ENCODE peak calls at places on chromosome 1, in seven cellular contexts. R is sigmoid colon, S is AG04450, I is coronary artery, P is testis, G is K562, F is Karpas-422. U is an unnamed sample.

GRCh38 chr1:154420172-154420571 is 15.0 kb downstream of the IL6R start:
- DNase-seq in I (peak), S (no peak), F (no peak), P (peak), R (peak), G (no peak), U (peak)

GRCh38 chr1:220748091-220748934 is at the start of gene MTARC2:
- DNase-seq in R (peak), F (no peak), P (peak), S (peak), G (no peak), I (peak), U (peak)

GRCh38 chr1:231216515-231216914 is 24.5 kb upstream of the GNPAT start:
- DNase-seq in I (no peak), F (no peak), R (no peak), P (no peak), G (no peak), S (no peak), U (peak)

GRCh38 chr1:107276247-107276646 is 135.4 kb downstream of the NTNG1 start:
- DNase-seq in R (no peak), F (no peak), S (no peak), P (no peak), I (no peak), G (no peak), U (no peak)

GRCh38 chr1:97277891-97278662 is 556.5 kb downstream of the PTBP2 start:
- DNase-seq in R (no peak), F (no peak), I (no peak), P (no peak), S (no peak), G (no peak), U (no peak)

GRCh38 chr1:229300099-229300757 is 29.3 kb downstream of the RAB4A start:
- DNase-seq in S (no peak), I (no peak), F (no peak), R (no peak), G (no peak), P (no peak), U (no peak)

GRCh38 chr1:232822524-232822923 is 17.3 kb downstream of the MAP10 start:
- DNase-seq in R (no peak), G (no peak), F (no peak), S (no peak), P (no peak), I (no peak), U (no peak)

GRCh38 chr1:161749509-161750407 is at the start of gene DUSP12:
- DNase-seq in S (peak), F (peak), G (peak), R (peak), I (peak), P (peak), U (peak)

GRCh38 chr1:147379889-147380288 is 137.4 kb downstream of the CHD1L start:
- DNase-seq in I (no peak), S (no peak), P (no peak), G (peak), R (no peak), F (no peak), U (no peak)

GRCh38 chr1:206411321-206411720 is 59.0 kb upstream of the IKBKE start:
- DNase-seq in R (no peak), I (no peak), P (no peak), G (no peak), S (no peak), F (no peak), U (no peak)

GRCh38 chr1:113903496-113904291 is 905 bp downstream of the AP4B1 start:
- DNase-seq in S (no peak), P (no peak), I (no peak), R (no peak), G (peak), F (peak), U (no peak)

GRCh38 chr1:208829601-208830000 is 585.4 kb upstream of the PLXNA2 start:
- DNase-seq in P (no peak), R (no peak), F (no peak), S (no peak), G (no peak), I (no peak), U (no peak)
- H3K27ac ChIP-seq in P (no peak), R (no peak), F (no peak), S (no peak), G (no peak), I (no peak), U (no peak)

GRCh38 chr1:82565146-82565545 is 764.4 kb downstream of the ADGRL2 start:
- DNase-seq in R (no peak), I (no peak), S (no peak), G (no peak), P (no peak), F (no peak), U (peak)
- H3K27ac ChIP-seq in R (peak), I (no peak), S (no peak), G (no peak), P (no peak), F (no peak), U (no peak)

DNA sequence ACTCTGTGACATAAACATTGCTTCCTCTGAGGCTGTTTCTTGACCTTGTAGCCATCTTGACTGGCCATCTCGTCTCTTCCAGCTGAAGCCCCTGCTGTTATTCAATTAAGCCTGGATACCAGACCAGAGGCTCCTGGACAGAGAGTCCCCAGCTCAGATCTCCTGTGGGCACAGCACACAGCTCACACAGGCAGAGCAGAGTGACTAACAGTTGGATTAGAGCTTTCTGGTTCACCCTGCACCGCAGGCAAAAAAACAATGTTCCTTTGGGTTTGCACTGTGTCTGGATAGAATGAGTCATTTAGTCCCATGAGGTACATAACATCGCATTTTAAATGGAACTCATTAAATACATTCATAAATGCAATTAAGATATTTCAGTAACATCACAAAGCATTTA is 33.4 kb upstream of the USH2A start:
- DNase-seq in G (no peak), F (no peak), P (no peak), I (no peak), S (no peak), R (no peak), U (no peak)
- H3K27ac ChIP-seq in G (no peak), F (no peak), P (no peak), I (no peak), S (peak), R (no peak), U (no peak)

GRCh38 chr1:243500506-243500905 is 244.7 kb downstream of the SDCCAG8 start:
- DNase-seq in S (no peak), G (no peak), P (no peak), F (no peak), I (no peak), R (no peak), U (no peak)
- H3K27ac ChIP-seq in S (no peak), G (no peak), P (no peak), F (no peak), I (no peak), R (no peak), U (no peak)

GRCh38 chr1:171126504-171126903 is 35.8 kb downstream of the FMO3 start:
- DNase-seq in G (no peak), S (no peak), P (peak), F (no peak), R (peak), I (no peak), U (no peak)
- H3K27ac ChIP-seq in G (no peak), S (no peak), P (no peak), F (no peak), R (peak), I (no peak), U (no peak)

DNA sequence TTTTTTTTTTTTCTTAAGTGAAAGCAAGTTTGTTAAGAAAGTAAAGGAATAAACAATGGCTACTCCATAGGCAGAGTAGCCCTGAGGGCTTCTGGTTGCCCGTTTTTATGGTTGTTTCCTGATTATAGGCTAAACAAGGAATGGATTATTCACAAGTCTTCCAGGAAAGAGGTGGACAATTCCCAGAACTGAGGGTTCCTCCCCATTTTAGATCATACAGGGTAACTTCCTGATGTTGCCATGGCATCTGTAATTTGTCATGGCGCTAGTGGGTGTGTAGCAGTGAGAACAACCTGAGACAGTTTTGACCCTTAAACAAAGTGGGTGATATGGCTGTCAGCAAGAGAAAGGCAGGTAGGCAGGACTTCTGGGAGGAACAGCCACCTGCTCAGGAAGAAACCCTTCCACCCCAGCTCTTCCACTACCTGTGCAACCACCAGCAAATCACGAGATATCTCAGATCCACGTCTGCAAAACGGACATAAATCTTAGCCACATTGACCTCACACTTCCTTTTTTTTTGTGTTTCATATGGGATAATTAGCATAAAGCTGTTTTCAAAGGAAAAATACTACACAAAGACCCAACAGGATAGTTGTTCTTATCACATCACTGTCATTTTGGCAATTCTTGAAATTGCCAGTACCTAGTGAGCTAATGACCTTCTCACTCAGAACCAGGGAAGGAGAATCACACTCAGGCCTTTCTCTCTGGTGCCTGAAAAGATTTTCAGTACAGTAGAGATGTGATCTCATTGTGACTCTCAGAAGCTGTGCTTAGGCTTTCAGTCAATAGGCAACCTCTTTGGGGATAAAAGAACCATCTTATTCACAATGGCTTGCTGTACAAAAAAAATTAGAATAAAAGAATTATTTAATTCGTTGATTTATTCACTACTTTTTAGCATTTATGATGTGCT is 34.9 kb upstream of the DUSP10 start:
- DNase-seq in S (no peak), P (no peak), I (no peak), R (no peak), F (no peak), G (no peak), U (no peak)
- H3K27ac ChIP-seq in S (no peak), P (no peak), I (no peak), R (no peak), F (no peak), G (no peak), U (no peak)

DNA sequence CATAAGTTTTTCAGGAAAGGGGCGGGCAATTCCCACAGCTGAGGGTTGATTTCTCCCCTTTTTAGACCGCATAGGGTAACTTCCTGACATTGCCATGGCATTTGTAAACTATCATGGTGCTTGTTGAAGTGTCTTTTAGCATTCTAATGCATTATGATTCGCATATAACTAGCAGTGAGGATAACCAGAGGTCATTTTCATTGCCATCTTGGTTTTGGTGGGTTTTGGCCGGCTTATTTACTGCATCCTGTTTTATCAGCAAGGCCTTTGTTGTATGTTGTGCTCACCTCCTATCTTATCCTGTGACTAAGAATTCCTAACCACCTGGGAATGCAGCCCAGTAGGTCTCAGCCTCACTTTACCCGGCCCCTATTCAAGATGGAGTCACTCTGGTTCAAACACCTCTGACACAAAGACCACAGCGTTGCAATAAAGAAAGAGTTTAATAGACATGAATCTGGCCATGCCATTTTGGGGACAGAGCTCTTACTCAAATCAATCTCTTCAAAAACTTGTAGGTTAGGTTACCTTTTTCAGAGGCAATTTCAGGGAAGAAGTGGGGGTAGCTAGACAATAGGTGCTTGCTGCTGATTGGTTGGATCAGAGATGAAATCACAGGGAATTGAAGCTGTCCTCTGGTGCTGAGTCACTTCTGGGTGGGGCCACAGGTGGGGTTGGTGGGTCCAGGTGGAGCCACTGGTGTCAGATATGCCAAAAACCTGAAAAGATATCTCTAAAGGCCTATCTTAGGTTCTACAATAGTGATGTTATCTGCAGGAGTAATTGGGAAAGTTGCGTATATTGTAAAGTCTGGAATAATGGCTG is 23.3 kb downstream of the TBX19 start:
- DNase-seq in S (no peak), R (no peak), I (no peak), F (no peak), P (no peak), G (no peak), U (no peak)
- H3K27ac ChIP-seq in S (no peak), R (no peak), I (no peak), F (no peak), P (no peak), G (no peak), U (no peak)

U was measured in endodermal cell.